ENCODE peak calls at places on chromosome 12, in seven cellular contexts. K is activated gamma-delta T cell; F is stimulated activated naive CD4-positive, alpha-beta T cell; B is kidney; D is fibroblast of the conjunctiva; R is RWPE1; U is left ventricle myocardium inferior. Z is an unnamed sample.

GRCh38 chr12:10320643-10321042 is 13.0 kb downstream of the KLRD1 start:
- DNase-seq in K (no peak), F (no peak), B (no peak), D (no peak), R (no peak), U (no peak), Z (no peak)

GRCh38 chr12:52062167-52063080 is 7.4 kb upstream of the ATG101 start:
- DNase-seq in K (no peak), F (no peak), B (no peak), D (no peak), R (no peak), U (no peak), Z (no peak)

GRCh38 chr12:12072064-12072760 is 1.5 kb downstream of the BCL2L14 start:
- DNase-seq in K (no peak), F (peak; percentile 3), B (peak; percentile 75), D (no peak), R (no peak), U (no peak), Z (no peak)

GRCh38 chr12:71639341-71639760 is 24.3 kb downstream of the ZFC3H1 start:
- DNase-seq in K (no peak), F (no peak), B (no peak), D (no peak), R (no peak), U (no peak), Z (peak; percentile 38)

GRCh38 chr12:12786716-12787601 is 1.5 kb downstream of the APOLD1 start:
- DNase-seq in K (peak; percentile 65), F (peak; percentile 35), B (peak; percentile 92), D (peak; percentile 72), R (peak; percentile 85), U (peak; percentile 85), Z (peak; percentile 78)

GRCh38 chr12:91722072-91722471 is 423.6 kb downstream of the BTG1 start:
- DNase-seq in K (no peak), F (no peak), B (no peak), D (no peak), R (peak; percentile 8), U (no peak), Z (no peak)

GRCh38 chr12:112686373-112686772 is 105.2 kb upstream of the RPH3A start:
- DNase-seq in K (no peak), F (no peak), B (no peak), D (no peak), R (peak; percentile 52), U (no peak), Z (no peak)

GRCh38 chr12:77941396-77941795 is 110.7 kb downstream of the NAV3 start:
- DNase-seq in K (no peak), F (no peak), B (no peak), D (no peak), R (no peak), U (no peak), Z (no peak)

GRCh38 chr12:70812124-70812523 is 108.4 kb downstream of the PTPRR start:
- DNase-seq in K (no peak), F (no peak), B (no peak), D (no peak), R (peak; percentile 31), U (no peak), Z (no peak)

GRCh38 chr12:67649165-67650126 is 901 bp downstream of the DYRK2 start:
- DNase-seq in K (peak; percentile 44), F (peak; percentile 49), B (peak; percentile 85), D (no peak), R (peak; percentile 29), U (peak; percentile 41), Z (peak; percentile 45)

GRCh38 chr12:44846826-44847225 is 29.3 kb downstream of the NELL2 start:
- DNase-seq in K (no peak), F (no peak), B (no peak), D (no peak), R (no peak), U (no peak), Z (no peak)

GRCh38 chr12:14768823-14769405 is 34.4 kb downstream of the WBP11 start:
- DNase-seq in K (no peak), F (no peak), B (no peak), D (no peak), R (no peak), U (no peak), Z (no peak)

GRCh38 chr12:27064397-27065342 is 17.7 kb downstream of the C12orf71 start:
- DNase-seq in K (no peak), F (no peak), B (no peak), D (no peak), R (no peak), U (no peak), Z (no peak)

GRCh38 chr12:93622485-93622884 is 50.0 kb downstream of the SOCS2 start:
- DNase-seq in K (no peak), F (no peak), B (no peak), D (peak; percentile 55), R (no peak), U (no peak), Z (no peak)

GRCh38 chr12:12902036-12902435 is 10.7 kb downstream of the GPRC5A start:
- DNase-seq in K (no peak), F (no peak), B (no peak), D (no peak), R (peak; percentile 58), U (no peak), Z (no peak)

GRCh38 chr12:56385873-56386272 is 23.2 kb upstream of the APOF start:
- DNase-seq in K (no peak), F (no peak), B (no peak), D (no peak), R (peak; percentile 15), U (no peak), Z (no peak)

GRCh38 chr12:130826151-130826801 is 12.8 kb downstream of the STX2 start:
- DNase-seq in K (peak; percentile 39), F (peak; percentile 34), B (peak; percentile 79), D (no peak), R (peak; percentile 29), U (no peak), Z (peak; percentile 86)

GRCh38 chr12:124562796-124563181 is 4.6 kb downstream of the NCOR2 start:
- DNase-seq in K (no peak), F (no peak), B (no peak), D (no peak), R (no peak), U (no peak), Z (no peak)

GRCh38 chr12:1277905-1278304 is 286.9 kb downstream of the ERC1 start:
- DNase-seq in K (no peak), F (peak; percentile 67), B (no peak), D (no peak), R (no peak), U (no peak), Z (peak; percentile 28)

GRCh38 chr12:51887476-51888315 is at the start of gene ANKRD33:
- DNase-seq in K (no peak), F (no peak), B (peak; percentile 83), D (no peak), R (no peak), U (no peak), Z (no peak)

Z was measured in OCI-M1.